ENCODE peak calls at places on chromosomes 5 and 9, in four cellular contexts. One of them, this sample, is unnamed.

GRCh38 chr5:75450069-75450468 is 61.4 kb downstream of the CERT1 start:
- DNase-seq in fibroblast of pulmonary artery: no peak
- DNase-seq in tibial nerve: no peak
- DNase-seq in foreskin fibroblast: no peak
- DNase-seq in this sample: no peak

GRCh38 chr5:38274370-38274769 is 16.0 kb downstream of the EGFLAM start:
- DNase-seq in fibroblast of pulmonary artery: no peak
- DNase-seq in tibial nerve: no peak
- DNase-seq in foreskin fibroblast: no peak
- DNase-seq in this sample: no peak

GRCh38 chr5:3325206-3325605 is 270.4 kb upstream of the IRX1 start:
- DNase-seq in fibroblast of pulmonary artery: no peak
- DNase-seq in tibial nerve: no peak
- DNase-seq in foreskin fibroblast: peak
- DNase-seq in this sample: no peak

GRCh38 chr5:173459225-173459624 is 131.0 kb upstream of the STC2 start:
- DNase-seq in fibroblast of pulmonary artery: no peak
- DNase-seq in tibial nerve: no peak
- DNase-seq in foreskin fibroblast: no peak
- DNase-seq in this sample: no peak

GRCh38 chr5:110536120-110537115 is 190.1 kb downstream of the TMEM232 start:
- DNase-seq in fibroblast of pulmonary artery: no peak
- DNase-seq in tibial nerve: no peak
- DNase-seq in foreskin fibroblast: no peak
- DNase-seq in this sample: no peak

GRCh38 chr9:86525182-86525581 is 171.0 kb upstream of the TUT7 start:
- DNase-seq in fibroblast of pulmonary artery: no peak
- DNase-seq in tibial nerve: no peak
- DNase-seq in foreskin fibroblast: no peak
- DNase-seq in this sample: no peak

GRCh38 chr5:151134228-151134627 is 23.4 kb downstream of the ANXA6 start:
- DNase-seq in fibroblast of pulmonary artery: no peak
- DNase-seq in tibial nerve: no peak
- DNase-seq in foreskin fibroblast: no peak
- DNase-seq in this sample: no peak

GRCh38 chr5:149320791-149321330 is 24.4 kb upstream of the GRPEL2 start:
- DNase-seq in fibroblast of pulmonary artery: peak
- DNase-seq in tibial nerve: peak
- DNase-seq in foreskin fibroblast: peak
- DNase-seq in this sample: peak

GRCh38 chr9:2125909-2126308 is 110.8 kb downstream of the SMARCA2 start:
- DNase-seq in fibroblast of pulmonary artery: peak
- DNase-seq in tibial nerve: no peak
- DNase-seq in foreskin fibroblast: no peak
- DNase-seq in this sample: no peak

GRCh38 chr9:34555002-34555348 is 32.2 kb upstream of the ENHO start:
- DNase-seq in fibroblast of pulmonary artery: no peak
- DNase-seq in tibial nerve: no peak
- DNase-seq in foreskin fibroblast: no peak
- DNase-seq in this sample: peak

GRCh38 chr9:4235951-4236804 is 63.7 kb downstream of the GLIS3 start:
- DNase-seq in fibroblast of pulmonary artery: peak
- DNase-seq in tibial nerve: no peak
- DNase-seq in foreskin fibroblast: no peak
- DNase-seq in this sample: no peak

GRCh38 chr5:27928060-27928459 is 889.7 kb upstream of the CDH9 start:
- DNase-seq in fibroblast of pulmonary artery: no peak
- DNase-seq in tibial nerve: no peak
- DNase-seq in foreskin fibroblast: no peak
- DNase-seq in this sample: no peak

GRCh38 chr5:157890825-157891587 is 32.1 kb upstream of the CLINT1 start:
- DNase-seq in fibroblast of pulmonary artery: no peak
- DNase-seq in tibial nerve: no peak
- DNase-seq in foreskin fibroblast: no peak
- DNase-seq in this sample: no peak

GRCh38 chr5:126492939-126493338 is 69.7 kb downstream of the GRAMD2B start:
- DNase-seq in fibroblast of pulmonary artery: peak
- DNase-seq in tibial nerve: no peak
- DNase-seq in foreskin fibroblast: no peak
- DNase-seq in this sample: no peak

GRCh38 chr5:78560000-78560399 is 88.6 kb downstream of the LHFPL2 start:
- DNase-seq in fibroblast of pulmonary artery: no peak
- DNase-seq in tibial nerve: no peak
- DNase-seq in foreskin fibroblast: no peak
- DNase-seq in this sample: no peak

GRCh38 chr5:54760182-54760935 is 225.0 kb downstream of the ESM1 start:
- DNase-seq in fibroblast of pulmonary artery: peak
- DNase-seq in tibial nerve: no peak
- DNase-seq in foreskin fibroblast: peak
- DNase-seq in this sample: no peak

GRCh38 chr9:34254966-34255825 is 73.9 kb downstream of the KIF24 start:
- DNase-seq in fibroblast of pulmonary artery: peak
- DNase-seq in tibial nerve: no peak
- DNase-seq in foreskin fibroblast: no peak
- DNase-seq in this sample: no peak

GRCh38 chr5:141641634-141642278 is 5.0 kb downstream of the RELL2 start:
- DNase-seq in fibroblast of pulmonary artery: peak
- DNase-seq in tibial nerve: no peak
- DNase-seq in foreskin fibroblast: peak
- DNase-seq in this sample: no peak

GRCh38 chr5:135535820-135536801 is at the start of gene NEUROG1:
- DNase-seq in fibroblast of pulmonary artery: no peak
- DNase-seq in tibial nerve: no peak
- DNase-seq in foreskin fibroblast: no peak
- DNase-seq in this sample: no peak

GRCh38 chr9:114386361-114386885 is 1.4 kb downstream of the AKNA start:
- DNase-seq in fibroblast of pulmonary artery: no peak
- DNase-seq in tibial nerve: no peak
- DNase-seq in foreskin fibroblast: no peak
- DNase-seq in this sample: no peak

GRCh38 chr5:156824800-156825199 is 25.3 kb upstream of the PPP1R2B start:
- DNase-seq in fibroblast of pulmonary artery: peak
- DNase-seq in tibial nerve: no peak
- DNase-seq in foreskin fibroblast: no peak
- DNase-seq in this sample: no peak

GRCh38 chr5:77066823-77067442 is 20.2 kb downstream of the ZBED3 start:
- DNase-seq in fibroblast of pulmonary artery: peak
- DNase-seq in tibial nerve: no peak
- DNase-seq in foreskin fibroblast: peak
- DNase-seq in this sample: no peak

GRCh38 chr5:133792025-133792424 is 176.4 kb downstream of the C5orf15 start:
- DNase-seq in fibroblast of pulmonary artery: no peak
- DNase-seq in tibial nerve: no peak
- DNase-seq in foreskin fibroblast: no peak
- DNase-seq in this sample: no peak

DNA sequence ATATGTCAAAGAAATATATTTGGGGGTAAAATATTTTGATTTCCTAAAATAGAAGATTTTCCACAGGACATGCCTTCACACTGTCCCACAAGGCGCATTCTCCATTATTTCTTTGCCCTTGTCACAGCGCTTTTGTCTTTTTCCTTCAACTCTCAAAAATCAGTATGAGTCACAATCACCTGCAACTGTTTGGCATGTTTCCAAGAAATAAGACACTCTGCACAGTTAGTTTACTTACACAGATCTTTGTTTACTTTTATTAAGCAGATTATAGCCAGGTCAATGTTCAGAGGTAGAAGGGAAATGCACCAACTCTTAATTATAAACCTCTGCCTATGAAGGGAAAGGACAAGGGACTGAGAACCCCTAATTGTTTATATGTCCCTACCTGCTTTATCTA is 9.5 kb downstream of the CEMIP2 start:
- DNase-seq in fibroblast of pulmonary artery: peak
- DNase-seq in tibial nerve: no peak
- DNase-seq in foreskin fibroblast: no peak
- DNase-seq in this sample: no peak
- H3K4me3 ChIP-seq in fibroblast of pulmonary artery: no peak
- H3K4me3 ChIP-seq in tibial nerve: no peak
- H3K4me3 ChIP-seq in foreskin fibroblast: no peak
- H3K4me3 ChIP-seq in this sample: no peak

DNA sequence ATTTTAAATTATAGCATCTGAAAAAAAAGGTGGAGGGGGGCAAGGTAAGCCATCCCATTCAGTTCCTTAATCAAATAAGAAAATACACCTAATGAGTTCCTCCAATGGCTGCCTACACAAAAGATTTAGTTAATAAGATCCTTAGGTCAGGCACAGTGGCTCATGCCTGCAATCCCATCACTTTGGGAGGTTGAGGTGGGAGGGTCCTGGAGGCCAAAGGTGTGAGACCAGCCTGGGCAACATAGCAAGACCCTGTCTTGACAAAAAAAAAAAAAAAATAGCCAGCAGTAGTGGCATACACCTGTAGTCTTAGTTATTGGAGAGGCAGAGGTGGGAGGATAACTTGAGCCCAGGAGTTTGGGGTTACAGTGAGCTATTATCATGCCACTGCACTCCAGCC is 78.4 kb downstream of the ST8SIA4 start:
- DNase-seq in fibroblast of pulmonary artery: no peak
- DNase-seq in tibial nerve: no peak
- DNase-seq in foreskin fibroblast: no peak
- DNase-seq in this sample: no peak
- TF ChIP-seq CTCF in fibroblast of pulmonary artery: no peak
- TF ChIP-seq CTCF in tibial nerve: no peak
- TF ChIP-seq CTCF in foreskin fibroblast: no peak
- TF ChIP-seq CTCF in this sample: no peak

GRCh38 chr5:13580058-13580457 is 364.4 kb downstream of the DNAH5 start:
- DNase-seq in fibroblast of pulmonary artery: no peak
- DNase-seq in tibial nerve: no peak
- DNase-seq in foreskin fibroblast: no peak
- DNase-seq in this sample: no peak
- H3K4me3 ChIP-seq in fibroblast of pulmonary artery: no peak
- H3K4me3 ChIP-seq in tibial nerve: no peak
- H3K4me3 ChIP-seq in foreskin fibroblast: no peak
- H3K4me3 ChIP-seq in this sample: no peak

GRCh38 chr9:38208206-38208901 is 139.3 kb upstream of the SHB start:
- DNase-seq in fibroblast of pulmonary artery: no peak
- DNase-seq in tibial nerve: no peak
- DNase-seq in foreskin fibroblast: no peak
- DNase-seq in this sample: no peak

GRCh38 chr9:38207247-38207778 is 138.3 kb upstream of the SHB start:
- DNase-seq in fibroblast of pulmonary artery: no peak
- DNase-seq in tibial nerve: no peak
- DNase-seq in foreskin fibroblast: no peak
- DNase-seq in this sample: no peak

GRCh38 chr9:38202335-38202938 is 133.4 kb upstream of the SHB start:
- DNase-seq in fibroblast of pulmonary artery: no peak
- DNase-seq in tibial nerve: no peak
- DNase-seq in foreskin fibroblast: no peak
- DNase-seq in this sample: no peak

GRCh38 chr9:38201844-38202243 is 132.8 kb upstream of the SHB start:
- DNase-seq in fibroblast of pulmonary artery: no peak
- DNase-seq in tibial nerve: no peak
- DNase-seq in foreskin fibroblast: no peak
- DNase-seq in this sample: no peak

GRCh38 chr9:38205279-38205678 is 136.3 kb upstream of the SHB start:
- DNase-seq in fibroblast of pulmonary artery: no peak
- DNase-seq in tibial nerve: no peak
- DNase-seq in foreskin fibroblast: peak
- DNase-seq in this sample: no peak
- TF ChIP-seq CTCF in fibroblast of pulmonary artery: no peak
- TF ChIP-seq CTCF in tibial nerve: no peak
- TF ChIP-seq CTCF in foreskin fibroblast: no peak
- TF ChIP-seq CTCF in this sample: no peak

GRCh38 chr5:35393901-35394300 is 163.6 kb upstream of the PRLR start:
- DNase-seq in fibroblast of pulmonary artery: no peak
- DNase-seq in tibial nerve: no peak
- DNase-seq in foreskin fibroblast: no peak
- DNase-seq in this sample: no peak
- H3K4me3 ChIP-seq in fibroblast of pulmonary artery: no peak
- H3K4me3 ChIP-seq in tibial nerve: no peak
- H3K4me3 ChIP-seq in foreskin fibroblast: no peak
- H3K4me3 ChIP-seq in this sample: no peak

DNA sequence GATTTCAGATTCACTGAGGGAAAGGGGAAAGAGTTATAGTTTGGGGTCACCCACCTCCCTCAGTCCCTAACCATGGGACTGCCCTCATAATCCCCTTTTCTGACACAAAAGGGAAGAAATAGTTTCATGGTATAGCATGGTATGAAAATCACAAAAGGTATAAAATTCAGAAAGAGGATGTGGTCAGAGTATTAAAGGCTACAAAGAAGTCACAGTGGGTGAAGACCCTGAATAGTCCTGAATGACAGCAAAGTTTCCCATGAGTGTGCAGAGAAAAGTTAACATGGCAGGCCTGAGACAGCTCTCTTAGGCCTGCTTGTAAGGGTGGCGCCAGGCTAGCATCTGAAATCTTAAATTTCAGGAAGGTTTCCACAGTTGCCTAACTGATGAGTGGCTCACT is 290.6 kb upstream of the ZNF608 start:
- DNase-seq in fibroblast of pulmonary artery: no peak
- DNase-seq in tibial nerve: no peak
- DNase-seq in foreskin fibroblast: no peak
- DNase-seq in this sample: no peak
- TF ChIP-seq CTCF in fibroblast of pulmonary artery: no peak
- TF ChIP-seq CTCF in tibial nerve: no peak
- TF ChIP-seq CTCF in foreskin fibroblast: no peak
- TF ChIP-seq CTCF in this sample: no peak

This sample was measured in tibial artery.